ENCODE peak calls at places on chromosome 19, in five cellular contexts. G is transverse colon, D is spleen, Y is stomach, P is uterus. M is an unnamed sample.
A peak's percentile ranks its signal among the peaks of the same experiment; 100 is the strongest.

GRCh38 chr19:18659281-18660050 is 22.6 kb downstream of the KLHL26 start:
- DNase-seq in G (no peak), D (no peak), Y (no peak), P (peak; percentile 77), M (no peak)

GRCh38 chr19:15550847-15551182 is 42.5 kb downstream of the CYP4F22 start:
- DNase-seq in G (no peak), D (peak; percentile 49), Y (no peak), P (no peak), M (no peak)

GRCh38 chr19:38321646-38322323 is 2.1 kb downstream of the KCNK6 start:
- DNase-seq in G (peak; percentile 58), D (no peak), Y (no peak), P (peak; percentile 89), M (no peak)

GRCh38 chr19:53771133-53771532 is 53.0 kb downstream of the NLRP12 start:
- DNase-seq in G (no peak), D (no peak), Y (no peak), P (no peak), M (no peak)

GRCh38 chr19:15115762-15116615 is 8.8 kb downstream of the SYDE1 start:
- DNase-seq in G (no peak), D (no peak), Y (no peak), P (no peak), M (no peak)

GRCh38 chr19:45900661-45901431 is 1.6 kb downstream of the MYPOP start:
- DNase-seq in G (no peak), D (no peak), Y (no peak), P (no peak), M (no peak)

GRCh38 chr19:36008336-36008978 is at the start of gene SYNE4:
- DNase-seq in G (peak; percentile 76), D (no peak), Y (peak; percentile 78), P (no peak), M (no peak)

GRCh38 chr19:43524922-43525835 is 1.8 kb downstream of the ETHE1 start:
- DNase-seq in G (peak; percentile 87), D (no peak), Y (peak; percentile 65), P (peak; percentile 43), M (peak; percentile 14)

GRCh38 chr19:16581145-16581970 is 9.1 kb upstream of the SLC35E1 start:
- DNase-seq in G (no peak), D (no peak), Y (no peak), P (no peak), M (peak; percentile 95)

GRCh38 chr19:12270854-12271253 is 23.8 kb downstream of the ZNF44 start:
- DNase-seq in G (no peak), D (no peak), Y (no peak), P (no peak), M (no peak)

GRCh38 chr19:51830263-51830662 is 35.3 kb downstream of the FPR3 start:
- DNase-seq in G (no peak), D (no peak), Y (no peak), P (no peak), M (no peak)

GRCh38 chr19:13842294-13843103 is 34.4 kb upstream of the NANOS3 start:
- DNase-seq in G (peak; percentile 88), D (peak; percentile 93), Y (peak; percentile 85), P (peak; percentile 92), M (peak; percentile 78)

GRCh38 chr19:44718441-44719261 is 19.7 kb downstream of the CEACAM16 start:
- DNase-seq in G (peak; percentile 81), D (no peak), Y (peak; percentile 93), P (peak; percentile 62), M (no peak)

GRCh38 chr19:18470153-18470552 is 32.2 kb upstream of the ISYNA1 start:
- DNase-seq in G (no peak), D (peak; percentile 74), Y (no peak), P (no peak), M (no peak)

GRCh38 chr19:1690570-1691307 is 38.3 kb upstream of the TCF3 start:
- DNase-seq in G (peak; percentile 60), D (no peak), Y (peak; percentile 59), P (no peak), M (no peak)

GRCh38 chr19:41626877-41627276 is at the start of gene CEACAM4:
- DNase-seq in G (no peak), D (peak; percentile 91), Y (peak; percentile 40), P (no peak), M (no peak)

GRCh38 chr19:16620584-16620983 is 7.4 kb downstream of the MED26 start:
- DNase-seq in G (no peak), D (no peak), Y (no peak), P (no peak), M (no peak)

GRCh38 chr19:17061691-17062090 is 13.6 kb downstream of the HAUS8 start:
- DNase-seq in G (peak; percentile 80), D (no peak), Y (no peak), P (no peak), M (no peak)

GRCh38 chr19:46955813-46956371 is 63.7 kb upstream of the NPAS1 start:
- DNase-seq in G (no peak), D (no peak), Y (no peak), P (no peak), M (no peak)

GRCh38 chr19:36032251-36033104 is at the start of gene CLIP3:
- DNase-seq in G (peak; percentile 45), D (no peak), Y (no peak), P (peak; percentile 87), M (no peak)

GRCh38 chr19:8399681-8400188 is 9.6 kb downstream of the RAB11B start:
- DNase-seq in G (no peak), D (no peak), Y (no peak), P (no peak), M (no peak)

GRCh38 chr19:51689751-51690358 is 3.3 kb upstream of the SPACA6 start:
- DNase-seq in G (peak; percentile 28), D (peak; percentile 76), Y (no peak), P (peak; percentile 74), M (no peak)

GRCh38 chr19:34274284-34274826 is 20.0 kb downstream of the GARRE1 start:
- DNase-seq in G (no peak), D (no peak), Y (no peak), P (no peak), M (no peak)

GRCh38 chr19:57887195-57887941 is 1.5 kb downstream of the ZNF814 start:
- DNase-seq in G (peak; percentile 12), D (no peak), Y (no peak), P (no peak), M (no peak)

GRCh38 chr19:15673176-15673654 is 328 bp downstream of the CYP4F12 start:
- DNase-seq in G (peak; percentile 43), D (no peak), Y (peak; percentile 28), P (no peak), M (no peak)

GRCh38 chr19:40623403-40624239 is 22.5 kb downstream of the LTBP4 start:
- DNase-seq in G (peak; percentile 85), D (no peak), Y (no peak), P (peak; percentile 41), M (no peak)

GRCh38 chr19:8662263-8662662 is 31.8 kb downstream of the NFILZ start:
- DNase-seq in G (no peak), D (no peak), Y (no peak), P (no peak), M (no peak)

GRCh38 chr19:48061401-48062344 is 17.8 kb upstream of the CABP5 start:
- DNase-seq in G (no peak), D (no peak), Y (no peak), P (no peak), M (no peak)
- TF ChIP-seq POLR2A in G (no peak), D (no peak), Y (no peak), P (no peak), M (no peak)

GRCh38 chr19:50383852-50384684 is at the start of gene POLD1:
- DNase-seq in G (peak; percentile 99), D (peak; percentile 100), Y (peak; percentile 100), P (peak; percentile 97), M (peak; percentile 95)

GRCh38 chr19:50381881-50382729 is 2.0 kb upstream of the POLD1 start:
- DNase-seq in G (no peak), D (no peak), Y (no peak), P (no peak), M (no peak)

GRCh38 chr19:50383307-50383851 is 768 bp upstream of the POLD1 start:
- DNase-seq in G (no peak), D (no peak), Y (no peak), P (peak; percentile 35), M (no peak)

GRCh38 chr19:50387176-50387867 is 3.2 kb downstream of the POLD1 start:
- DNase-seq in G (no peak), D (no peak), Y (no peak), P (no peak), M (no peak)

GRCh38 chr19:50384685-50385535 is 763 bp downstream of the POLD1 start:
- DNase-seq in G (no peak), D (no peak), Y (no peak), P (no peak), M (no peak)
- H3K27ac ChIP-seq in G (peak overlapping the region; percentile 88), D (peak overlapping the region; percentile 88), Y (peak overlapping the region; percentile 77), P (peak overlapping the region; percentile 87), M (peak overlapping the region; percentile 83)

DNA sequence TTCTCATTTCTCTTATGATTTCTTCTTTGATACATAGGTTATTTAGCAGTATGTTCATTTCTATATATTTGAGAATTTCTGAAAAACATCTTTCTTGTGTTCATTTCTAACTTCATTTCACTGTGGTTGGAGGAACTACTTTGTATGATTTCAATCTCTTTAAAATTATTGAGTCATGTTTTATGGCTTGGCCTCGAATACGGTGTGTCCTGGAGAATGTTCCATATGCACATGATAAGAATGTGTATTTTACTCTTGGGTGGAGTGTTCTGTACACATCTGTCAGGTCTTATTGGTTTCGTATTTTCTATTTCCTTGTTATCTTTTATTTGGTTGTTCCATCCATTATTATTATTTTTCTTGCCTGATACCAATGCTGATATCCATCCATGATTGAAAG is 22.9 kb downstream of the DNM2 start:
- DNase-seq in G (no peak), D (no peak), Y (no peak), P (no peak), M (no peak)
- H3K4me1 ChIP-seq in G (peaks cover 33% of the 10 kb centered on the region), D (peaks cover 97% of the 10 kb centered on the region), Y (peaks cover 69% of the 10 kb centered on the region), P (peaks cover 5% of the 10 kb centered on the region), M (peaks cover 27% of the 10 kb centered on the region)

GRCh38 chr19:39409886-39410619 is 2.4 kb upstream of the PLEKHG2 start:
- DNase-seq in G (peak; percentile 85), D (peak; percentile 95), Y (peak; percentile 76), P (peak; percentile 88), M (peak; percentile 82)
- TF ChIP-seq POLR2A in G (peak; percentile 94), D (no peak), Y (no peak), P (peak; percentile 23), M (no peak)

M was measured in gastrocnemius medialis.